ENCODE peak calls at places on chromosomes 16 and 17, in five cellular contexts. One of them, this sample, is unnamed.

GRCh38 chr17:28086519-28086918 is 44.0 kb downstream of the NLK start:
- DNase-seq in kidney tubule cell: peak
- DNase-seq in iPS-NIHi11: no peak
- DNase-seq in ACHN: no peak
- DNase-seq in stromal cell of bone marrow: peak
- DNase-seq in this sample: no peak

GRCh38 chr16:8850279-8850885 is 18.4 kb downstream of the CARHSP1 start:
- DNase-seq in kidney tubule cell: peak
- DNase-seq in iPS-NIHi11: no peak
- DNase-seq in ACHN: peak
- DNase-seq in stromal cell of bone marrow: peak
- DNase-seq in this sample: peak

GRCh38 chr16:81489547-81490267 is 45.1 kb downstream of the CMIP start:
- DNase-seq in kidney tubule cell: no peak
- DNase-seq in iPS-NIHi11: no peak
- DNase-seq in ACHN: no peak
- DNase-seq in stromal cell of bone marrow: no peak
- DNase-seq in this sample: no peak

GRCh38 chr17:66663041-66663494 is 171.8 kb upstream of the CACNG5 start:
- DNase-seq in kidney tubule cell: no peak
- DNase-seq in iPS-NIHi11: no peak
- DNase-seq in ACHN: no peak
- DNase-seq in stromal cell of bone marrow: no peak
- DNase-seq in this sample: no peak

GRCh38 chr17:38730526-38731379 is 612 bp downstream of the CISD3 start:
- DNase-seq in kidney tubule cell: peak
- DNase-seq in iPS-NIHi11: peak
- DNase-seq in ACHN: peak
- DNase-seq in stromal cell of bone marrow: no peak
- DNase-seq in this sample: peak

GRCh38 chr17:18314059-18314730 is 599 bp downstream of the TOP3A start:
- DNase-seq in kidney tubule cell: peak
- DNase-seq in iPS-NIHi11: no peak
- DNase-seq in ACHN: peak
- DNase-seq in stromal cell of bone marrow: no peak
- DNase-seq in this sample: no peak

GRCh38 chr16:75432828-75433731 is at the start of gene CFDP1:
- DNase-seq in kidney tubule cell: peak
- DNase-seq in iPS-NIHi11: peak
- DNase-seq in ACHN: peak
- DNase-seq in stromal cell of bone marrow: peak
- DNase-seq in this sample: peak

GRCh38 chr16:72995151-72995881 is 52.6 kb downstream of the ZFHX3 start:
- DNase-seq in kidney tubule cell: no peak
- DNase-seq in iPS-NIHi11: peak
- DNase-seq in ACHN: peak
- DNase-seq in stromal cell of bone marrow: no peak
- DNase-seq in this sample: no peak

GRCh38 chr17:79544142-79544914 is 66.5 kb downstream of the RBFOX3 start:
- DNase-seq in kidney tubule cell: no peak
- DNase-seq in iPS-NIHi11: no peak
- DNase-seq in ACHN: no peak
- DNase-seq in stromal cell of bone marrow: no peak
- DNase-seq in this sample: no peak

GRCh38 chr17:4195306-4195705 is 52.3 kb downstream of the CYB5D2 start:
- DNase-seq in kidney tubule cell: no peak
- DNase-seq in iPS-NIHi11: no peak
- DNase-seq in ACHN: no peak
- DNase-seq in stromal cell of bone marrow: peak
- DNase-seq in this sample: no peak

GRCh38 chr17:54694287-54694887 is 206.3 kb upstream of the TOM1L1 start:
- DNase-seq in kidney tubule cell: no peak
- DNase-seq in iPS-NIHi11: no peak
- DNase-seq in ACHN: no peak
- DNase-seq in stromal cell of bone marrow: no peak
- DNase-seq in this sample: no peak

GRCh38 chr17:80649672-80650338 is 105.2 kb downstream of the RPTOR start:
- DNase-seq in kidney tubule cell: peak
- DNase-seq in iPS-NIHi11: peak
- DNase-seq in ACHN: peak
- DNase-seq in stromal cell of bone marrow: peak
- DNase-seq in this sample: peak

GRCh38 chr17:45314761-45315549 is 1.9 kb downstream of the MAP3K14 start:
- DNase-seq in kidney tubule cell: no peak
- DNase-seq in iPS-NIHi11: no peak
- DNase-seq in ACHN: peak
- DNase-seq in stromal cell of bone marrow: no peak
- DNase-seq in this sample: no peak

GRCh38 chr16:19236561-19236960 is 49.0 kb upstream of the CLEC19A start:
- DNase-seq in kidney tubule cell: peak
- DNase-seq in iPS-NIHi11: no peak
- DNase-seq in ACHN: no peak
- DNase-seq in stromal cell of bone marrow: no peak
- DNase-seq in this sample: no peak

GRCh38 chr16:35642322-35642835 is 2183.0 kb downstream of the TP53TG3F start:
- DNase-seq in kidney tubule cell: no peak
- DNase-seq in iPS-NIHi11: no peak
- DNase-seq in ACHN: no peak
- DNase-seq in stromal cell of bone marrow: no peak
- DNase-seq in this sample: no peak

GRCh38 chr17:3976675-3977171 is 12.5 kb upstream of the ATP2A3 start:
- DNase-seq in kidney tubule cell: no peak
- DNase-seq in iPS-NIHi11: no peak
- DNase-seq in ACHN: no peak
- DNase-seq in stromal cell of bone marrow: no peak
- DNase-seq in this sample: no peak

GRCh38 chr17:48310748-48311213 is 119.2 kb downstream of the SKAP1 start:
- DNase-seq in kidney tubule cell: peak
- DNase-seq in iPS-NIHi11: peak
- DNase-seq in ACHN: peak
- DNase-seq in stromal cell of bone marrow: no peak
- DNase-seq in this sample: no peak

GRCh38 chr16:3971261-3971660 is 90.7 kb upstream of the CREBBP start:
- DNase-seq in kidney tubule cell: peak
- DNase-seq in iPS-NIHi11: no peak
- DNase-seq in ACHN: no peak
- DNase-seq in stromal cell of bone marrow: no peak
- DNase-seq in this sample: peak

GRCh38 chr16:65223335-65223734 is 101.5 kb upstream of the CDH11 start:
- DNase-seq in kidney tubule cell: no peak
- DNase-seq in iPS-NIHi11: no peak
- DNase-seq in ACHN: no peak
- DNase-seq in stromal cell of bone marrow: no peak
- DNase-seq in this sample: no peak

GRCh38 chr17:44599298-44600175 is 42.3 kb downstream of the FZD2 start:
- DNase-seq in kidney tubule cell: peak
- DNase-seq in iPS-NIHi11: peak
- DNase-seq in ACHN: peak
- DNase-seq in stromal cell of bone marrow: peak
- DNase-seq in this sample: peak

GRCh38 chr17:29042679-29043538 is at the start of gene PIPOX:
- DNase-seq in kidney tubule cell: peak
- DNase-seq in iPS-NIHi11: peak
- DNase-seq in ACHN: peak
- DNase-seq in stromal cell of bone marrow: no peak
- DNase-seq in this sample: no peak

GRCh38 chr16:88133507-88133843 is 182.2 kb downstream of the BANP start:
- DNase-seq in kidney tubule cell: no peak
- DNase-seq in iPS-NIHi11: no peak
- DNase-seq in ACHN: no peak
- DNase-seq in stromal cell of bone marrow: no peak
- DNase-seq in this sample: no peak

This sample was measured in H54.